ENCODE peak calls at places on chromosomes 7 and 10, in six cellular contexts. L is fibroblast of lung, B is lower lobe of right lung, F is choroid plexus epithelial cell, D is fibroblast of mammary gland, C is mesothelial cell of epicardium. Q is an unnamed sample.
A peak's percentile ranks its signal among the peaks of the same experiment; 100 is the strongest.

GRCh38 chr10:100986952-100987684 is at the start of the genes MRPL43 and TWNK:
- DNase-seq in L (peak; percentile 68), B (peak; percentile 91), F (peak; percentile 76), D (peak; percentile 67), C (no peak), Q (peak; percentile 90)

GRCh38 chr7:103573479-103574058 is 127.6 kb upstream of the SLC26A5 start:
- DNase-seq in L (peak; percentile 65), B (no peak), F (peak; percentile 68), D (peak; percentile 56), C (no peak), Q (no peak)

GRCh38 chr7:27148776-27149641 is 1.4 kb upstream of the HOXA6 start:
- DNase-seq in L (peak; percentile 77), B (no peak), F (no peak), D (peak; percentile 80), C (no peak), Q (no peak)

GRCh38 chr7:79504607-79505389 is 51.3 kb upstream of the MAGI2 start:
- DNase-seq in L (no peak), B (no peak), F (peak; percentile 52), D (no peak), C (no peak), Q (no peak)

GRCh38 chr7:99380823-99381663 is 6.5 kb downstream of the ARPC1B start:
- DNase-seq in L (no peak), B (no peak), F (peak; percentile 58), D (no peak), C (no peak), Q (no peak)

GRCh38 chr10:84943541-84943940 is 615.2 kb downstream of the CCSER2 start:
- DNase-seq in L (no peak), B (no peak), F (no peak), D (no peak), C (no peak), Q (no peak)

GRCh38 chr7:136555933-136556332 is 312.5 kb upstream of the CHRM2 start:
- DNase-seq in L (no peak), B (no peak), F (no peak), D (no peak), C (no peak), Q (no peak)

GRCh38 chr7:2512179-2512644 is 7.4 kb upstream of the LFNG start:
- DNase-seq in L (no peak), B (no peak), F (no peak), D (no peak), C (no peak), Q (peak; percentile 64)

GRCh38 chr7:10662491-10662890 is 311.2 kb upstream of the PHF14 start:
- DNase-seq in L (no peak), B (no peak), F (no peak), D (no peak), C (no peak), Q (no peak)

DNA sequence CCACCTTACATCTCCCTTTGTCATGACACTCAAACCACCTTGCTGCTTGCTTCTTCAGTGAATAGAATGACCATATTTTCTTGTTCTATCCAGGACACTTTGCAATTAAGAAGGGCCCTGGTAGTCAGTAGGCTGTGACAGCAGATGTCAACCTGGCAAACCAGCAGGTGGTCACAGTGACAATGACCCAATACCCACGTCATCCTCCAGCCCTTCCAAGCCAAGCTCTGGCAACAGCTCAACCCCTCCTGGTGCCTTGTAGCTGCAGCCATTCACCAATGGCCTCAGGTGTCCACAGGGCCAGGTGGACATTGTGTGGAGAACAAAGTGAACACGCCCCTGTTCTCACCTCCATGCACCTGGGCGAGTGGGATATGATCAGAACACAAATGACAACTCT is 87.6 kb upstream of the MACROH2A2 start:
- DNase-seq in L (no peak), B (no peak), F (no peak), D (no peak), C (no peak), Q (no peak)
- TF ChIP-seq CTCF in L (no peak), B (no peak), F (no peak), D (no peak), C (no peak), Q (no peak)

GRCh38 chr7:130947792-130948580 is 214.0 kb upstream of the KLF14 start:
- DNase-seq in L (no peak), B (no peak), F (no peak), D (no peak), C (no peak), Q (no peak)

GRCh38 chr7:130948913-130949312 is 214.9 kb upstream of the KLF14 start:
- DNase-seq in L (no peak), B (no peak), F (no peak), D (no peak), C (no peak), Q (no peak)

GRCh38 chr7:130950741-130951140 is 216.7 kb upstream of the KLF14 start:
- DNase-seq in L (no peak), B (no peak), F (no peak), D (no peak), C (no peak), Q (no peak)

GRCh38 chr7:130950054-130950453 is 216.0 kb upstream of the KLF14 start:
- DNase-seq in L (no peak), B (no peak), F (no peak), D (no peak), C (no peak), Q (no peak)

GRCh38 chr7:130949550-130949949 is 215.5 kb upstream of the KLF14 start:
- DNase-seq in L (no peak), B (no peak), F (no peak), D (no peak), C (no peak), Q (no peak)
- TF ChIP-seq CTCF in L (no peak), B (no peak), F (no peak), D (no peak), C (no peak), Q (no peak)

DNA sequence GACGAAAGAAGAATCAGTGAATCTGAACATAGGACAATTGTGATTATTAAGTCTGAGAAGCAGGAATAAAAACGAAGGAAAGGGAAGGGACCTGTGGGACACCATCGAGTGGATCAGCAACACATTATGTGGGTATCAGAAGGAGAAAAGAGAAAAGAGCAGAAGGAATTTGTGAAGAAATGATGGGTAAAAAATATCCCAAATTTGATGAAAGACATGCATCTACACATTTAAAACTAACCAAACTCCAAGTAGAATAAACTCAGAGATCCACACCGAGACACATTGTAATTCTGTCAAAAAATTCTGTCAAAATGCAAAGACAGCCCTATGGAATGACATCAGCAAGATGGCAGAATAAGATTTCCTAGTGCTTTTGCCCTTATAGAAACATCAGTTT is 171.1 kb downstream of the ITGB1 start:
- DNase-seq in L (no peak), B (no peak), F (no peak), D (no peak), C (no peak), Q (no peak)
- TF ChIP-seq CTCF in L (no peak), B (no peak), F (no peak), D (no peak), C (no peak), Q (no peak)

DNA sequence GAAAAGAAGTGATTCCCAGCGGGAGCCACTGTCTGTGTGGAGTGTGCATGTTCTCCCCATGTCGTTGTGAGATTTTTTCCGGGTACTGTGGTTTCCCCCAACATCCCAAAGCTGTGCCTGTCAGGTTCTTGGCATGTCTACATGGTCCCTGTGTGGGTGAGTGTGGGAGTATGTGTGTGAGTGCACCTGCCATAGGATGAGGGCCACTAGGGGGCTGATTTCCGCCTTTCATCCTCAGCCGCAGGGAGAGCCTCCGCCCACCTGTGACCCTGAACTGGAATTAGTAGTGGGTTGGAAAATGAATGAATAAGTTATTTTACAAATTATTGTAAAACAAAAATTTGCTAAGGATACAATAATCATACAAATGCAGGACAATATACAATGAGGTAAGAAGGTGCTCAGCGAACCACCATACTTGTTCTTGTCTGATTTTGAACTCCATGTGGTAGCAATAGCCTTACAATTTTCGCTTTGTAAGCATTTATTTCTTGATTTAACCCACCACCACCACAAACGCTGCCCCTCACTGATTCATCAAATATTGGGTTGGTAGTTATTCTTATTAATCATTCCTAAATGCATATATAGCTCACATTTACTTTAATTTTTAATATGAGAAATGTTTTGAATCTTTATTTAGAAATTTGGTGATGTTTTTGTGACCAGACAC is 641.2 kb upstream of the VSTM2A start:
- DNase-seq in L (no peak), B (no peak), F (no peak), D (no peak), C (no peak), Q (no peak)
- TF ChIP-seq CTCF in L (no peak), B (no peak), F (no peak), D (no peak), C (no peak), Q (peak; percentile 15)

GRCh38 chr7:42224391-42225003 is 12.5 kb downstream of the GLI3 start:
- DNase-seq in L (no peak), B (no peak), F (no peak), D (no peak), C (no peak), Q (no peak)
- TF ChIP-seq CTCF in L (no peak), B (no peak), F (no peak), D (no peak), C (no peak), Q (no peak)

Q was measured in D721Med.